ENCODE peak calls at places on chromosomes 16 and 17, in eight cellular contexts. One of them, this sample, is unnamed.

GRCh38 chr17:45907720-45908395 is 13.5 kb downstream of the MAPT start:
- DNase-seq in astrocyte: no peak
- DNase-seq in B cell: no peak
- DNase-seq in fibroblast of mammary gland: no peak
- DNase-seq in RWPE1: no peak
- DNase-seq in IMR-90: no peak
- DNase-seq in retinal pigment epithelial cell: no peak
- DNase-seq in H9: peak; percentile 27
- DNase-seq in this sample: no peak

GRCh38 chr16:66620419-66620775 is 15.9 kb downstream of the CMTM3 start:
- DNase-seq in astrocyte: no peak
- DNase-seq in B cell: no peak
- DNase-seq in fibroblast of mammary gland: no peak
- DNase-seq in RWPE1: no peak
- DNase-seq in IMR-90: no peak
- DNase-seq in retinal pigment epithelial cell: no peak
- DNase-seq in H9: no peak
- DNase-seq in this sample: no peak

GRCh38 chr16:51556694-51557327 is 405.7 kb upstream of the SALL1 start:
- DNase-seq in astrocyte: peak; percentile 83
- DNase-seq in B cell: no peak
- DNase-seq in fibroblast of mammary gland: peak; percentile 99
- DNase-seq in RWPE1: peak; percentile 78
- DNase-seq in IMR-90: peak; percentile 96
- DNase-seq in retinal pigment epithelial cell: peak; percentile 66
- DNase-seq in H9: no peak
- DNase-seq in this sample: no peak

GRCh38 chr16:83706394-83706793 is 101.4 kb upstream of the HSBP1 start:
- DNase-seq in astrocyte: peak; percentile 82
- DNase-seq in B cell: no peak
- DNase-seq in fibroblast of mammary gland: no peak
- DNase-seq in RWPE1: no peak
- DNase-seq in IMR-90: no peak
- DNase-seq in retinal pigment epithelial cell: no peak
- DNase-seq in H9: no peak
- DNase-seq in this sample: no peak

GRCh38 chr16:11743308-11744074 is 834 bp upstream of the TXNDC11 start:
- DNase-seq in astrocyte: peak; percentile 37
- DNase-seq in B cell: no peak
- DNase-seq in fibroblast of mammary gland: peak; percentile 86
- DNase-seq in RWPE1: no peak
- DNase-seq in IMR-90: peak; percentile 49
- DNase-seq in retinal pigment epithelial cell: no peak
- DNase-seq in H9: no peak
- DNase-seq in this sample: peak; percentile 98

GRCh38 chr16:15041260-15042011 is 14.4 kb downstream of the NTAN1 start:
- DNase-seq in astrocyte: peak; percentile 38
- DNase-seq in B cell: no peak
- DNase-seq in fibroblast of mammary gland: peak; percentile 80
- DNase-seq in RWPE1: peak; percentile 17
- DNase-seq in IMR-90: peak; percentile 48
- DNase-seq in retinal pigment epithelial cell: no peak
- DNase-seq in H9: peak; percentile 52
- DNase-seq in this sample: no peak

GRCh38 chr17:78107457-78107856 is 21.1 kb downstream of the TMC6 start:
- DNase-seq in astrocyte: peak; percentile 39
- DNase-seq in B cell: no peak
- DNase-seq in fibroblast of mammary gland: peak; percentile 70
- DNase-seq in RWPE1: no peak
- DNase-seq in IMR-90: peak; percentile 47
- DNase-seq in retinal pigment epithelial cell: no peak
- DNase-seq in H9: no peak
- DNase-seq in this sample: no peak

GRCh38 chr17:36461330-36462110 is 25.0 kb upstream of the ZNHIT3 start:
- DNase-seq in astrocyte: no peak
- DNase-seq in B cell: no peak
- DNase-seq in fibroblast of mammary gland: no peak
- DNase-seq in RWPE1: no peak
- DNase-seq in IMR-90: no peak
- DNase-seq in retinal pigment epithelial cell: no peak
- DNase-seq in H9: no peak
- DNase-seq in this sample: no peak

GRCh38 chr17:80477647-80478478 is 1.5 kb upstream of the NPTX1 start:
- DNase-seq in astrocyte: no peak
- DNase-seq in B cell: no peak
- DNase-seq in fibroblast of mammary gland: peak; percentile 45
- DNase-seq in RWPE1: peak; percentile 51
- DNase-seq in IMR-90: peak; percentile 59
- DNase-seq in retinal pigment epithelial cell: no peak
- DNase-seq in H9: peak; percentile 80
- DNase-seq in this sample: no peak

GRCh38 chr17:37392024-37392590 is 14.5 kb downstream of the ACACA start:
- DNase-seq in astrocyte: peak; percentile 92
- DNase-seq in B cell: no peak
- DNase-seq in fibroblast of mammary gland: peak; percentile 83
- DNase-seq in RWPE1: peak; percentile 30
- DNase-seq in IMR-90: peak; percentile 90
- DNase-seq in retinal pigment epithelial cell: peak; percentile 59
- DNase-seq in H9: no peak
- DNase-seq in this sample: no peak

GRCh38 chr17:73510981-73511442 is 133.2 kb downstream of the SDK2 start:
- DNase-seq in astrocyte: no peak
- DNase-seq in B cell: no peak
- DNase-seq in fibroblast of mammary gland: peak; percentile 15
- DNase-seq in RWPE1: no peak
- DNase-seq in IMR-90: no peak
- DNase-seq in retinal pigment epithelial cell: no peak
- DNase-seq in H9: no peak
- DNase-seq in this sample: no peak

GRCh38 chr17:20954794-20955193 is 88.0 kb downstream of the USP22 start:
- DNase-seq in astrocyte: no peak
- DNase-seq in B cell: no peak
- DNase-seq in fibroblast of mammary gland: no peak
- DNase-seq in RWPE1: no peak
- DNase-seq in IMR-90: no peak
- DNase-seq in retinal pigment epithelial cell: no peak
- DNase-seq in H9: no peak
- DNase-seq in this sample: no peak

GRCh38 chr17:78613423-78613822 is 36.2 kb upstream of the DNAH17 start:
- DNase-seq in astrocyte: no peak
- DNase-seq in B cell: no peak
- DNase-seq in fibroblast of mammary gland: no peak
- DNase-seq in RWPE1: no peak
- DNase-seq in IMR-90: no peak
- DNase-seq in retinal pigment epithelial cell: no peak
- DNase-seq in H9: no peak
- DNase-seq in this sample: peak; percentile 91

GRCh38 chr17:34826332-34826731 is 134.9 kb downstream of the CCT6B start:
- DNase-seq in astrocyte: no peak
- DNase-seq in B cell: no peak
- DNase-seq in fibroblast of mammary gland: peak; percentile 9
- DNase-seq in RWPE1: peak; percentile 58
- DNase-seq in IMR-90: no peak
- DNase-seq in retinal pigment epithelial cell: no peak
- DNase-seq in H9: no peak
- DNase-seq in this sample: no peak

GRCh38 chr17:37194208-37194607 is 181.6 kb upstream of the C17orf78 start:
- DNase-seq in astrocyte: no peak
- DNase-seq in B cell: no peak
- DNase-seq in fibroblast of mammary gland: no peak
- DNase-seq in RWPE1: no peak
- DNase-seq in IMR-90: no peak
- DNase-seq in retinal pigment epithelial cell: no peak
- DNase-seq in H9: no peak
- DNase-seq in this sample: no peak

GRCh38 chr17:75077490-75078096 is 10.2 kb upstream of the SLC16A5 start:
- DNase-seq in astrocyte: no peak
- DNase-seq in B cell: peak; percentile 53
- DNase-seq in fibroblast of mammary gland: no peak
- DNase-seq in RWPE1: no peak
- DNase-seq in IMR-90: no peak
- DNase-seq in retinal pigment epithelial cell: no peak
- DNase-seq in H9: peak; percentile 68
- DNase-seq in this sample: peak; percentile 66

GRCh38 chr16:87305505-87306391 is 11.4 kb downstream of the C16orf95 start:
- DNase-seq in astrocyte: no peak
- DNase-seq in B cell: no peak
- DNase-seq in fibroblast of mammary gland: no peak
- DNase-seq in RWPE1: no peak
- DNase-seq in IMR-90: no peak
- DNase-seq in retinal pigment epithelial cell: no peak
- DNase-seq in H9: peak; percentile 77
- DNase-seq in this sample: peak; percentile 40

GRCh38 chr17:10836145-10836544 is 1.7 kb downstream of the PIRT start:
- DNase-seq in astrocyte: no peak
- DNase-seq in B cell: no peak
- DNase-seq in fibroblast of mammary gland: no peak
- DNase-seq in RWPE1: no peak
- DNase-seq in IMR-90: no peak
- DNase-seq in retinal pigment epithelial cell: no peak
- DNase-seq in H9: no peak
- DNase-seq in this sample: no peak

GRCh38 chr16:65547799-65548446 is 426.1 kb upstream of the CDH11 start:
- DNase-seq in astrocyte: peak; percentile 100
- DNase-seq in B cell: no peak
- DNase-seq in fibroblast of mammary gland: peak; percentile 89
- DNase-seq in RWPE1: peak; percentile 27
- DNase-seq in IMR-90: peak; percentile 93
- DNase-seq in retinal pigment epithelial cell: peak; percentile 60
- DNase-seq in H9: no peak
- DNase-seq in this sample: no peak

GRCh38 chr17:58789160-58789559 is 33.5 kb downstream of the PPM1E start:
- DNase-seq in astrocyte: no peak
- DNase-seq in B cell: no peak
- DNase-seq in fibroblast of mammary gland: no peak
- DNase-seq in RWPE1: no peak
- DNase-seq in IMR-90: no peak
- DNase-seq in retinal pigment epithelial cell: no peak
- DNase-seq in H9: no peak
- DNase-seq in this sample: no peak

GRCh38 chr17:8628172-8628571 is 2.4 kb downstream of the MYH10 start:
- DNase-seq in astrocyte: no peak
- DNase-seq in B cell: no peak
- DNase-seq in fibroblast of mammary gland: no peak
- DNase-seq in RWPE1: no peak
- DNase-seq in IMR-90: no peak
- DNase-seq in retinal pigment epithelial cell: no peak
- DNase-seq in H9: no peak
- DNase-seq in this sample: no peak

GRCh38 chr16:27326738-27327585 is 13.2 kb downstream of the IL4R start:
- DNase-seq in astrocyte: peak; percentile 92
- DNase-seq in B cell: no peak
- DNase-seq in fibroblast of mammary gland: peak; percentile 97
- DNase-seq in RWPE1: peak; percentile 88
- DNase-seq in IMR-90: peak; percentile 97
- DNase-seq in retinal pigment epithelial cell: peak; percentile 75
- DNase-seq in H9: peak; percentile 96
- DNase-seq in this sample: peak; percentile 89
- TF ChIP-seq CTCF in astrocyte: no peak
- TF ChIP-seq CTCF in B cell: no peak
- TF ChIP-seq CTCF in fibroblast of mammary gland: no peak
- TF ChIP-seq CTCF in RWPE1: no peak
- TF ChIP-seq CTCF in IMR-90: no peak
- TF ChIP-seq CTCF in retinal pigment epithelial cell: peak; percentile 2
- TF ChIP-seq CTCF in H9: peak; percentile 17
- TF ChIP-seq CTCF in this sample: no peak

GRCh38 chr17:42194133-42194899 is at the start of gene GHDC:
- DNase-seq in astrocyte: peak; percentile 52
- DNase-seq in B cell: peak; percentile 90
- DNase-seq in fibroblast of mammary gland: peak; percentile 70
- DNase-seq in RWPE1: peak; percentile 72
- DNase-seq in IMR-90: peak; percentile 64
- DNase-seq in retinal pigment epithelial cell: no peak
- DNase-seq in H9: peak; percentile 88
- DNase-seq in this sample: peak; percentile 77
- TF ChIP-seq CTCF in astrocyte: no peak
- TF ChIP-seq CTCF in B cell: no peak
- TF ChIP-seq CTCF in fibroblast of mammary gland: no peak
- TF ChIP-seq CTCF in RWPE1: no peak
- TF ChIP-seq CTCF in IMR-90: no peak
- TF ChIP-seq CTCF in retinal pigment epithelial cell: no peak
- TF ChIP-seq CTCF in H9: no peak
- TF ChIP-seq CTCF in this sample: no peak

GRCh38 chr16:85056211-85056748 is 28.7 kb downstream of the KIAA0513 start:
- DNase-seq in astrocyte: peak; percentile 20
- DNase-seq in B cell: no peak
- DNase-seq in fibroblast of mammary gland: peak; percentile 23
- DNase-seq in RWPE1: no peak
- DNase-seq in IMR-90: peak; percentile 36
- DNase-seq in retinal pigment epithelial cell: no peak
- DNase-seq in H9: peak; percentile 57
- DNase-seq in this sample: no peak
- TF ChIP-seq CTCF in astrocyte: peak; percentile 8
- TF ChIP-seq CTCF in B cell: no peak
- TF ChIP-seq CTCF in fibroblast of mammary gland: peak; percentile 45
- TF ChIP-seq CTCF in RWPE1: no peak
- TF ChIP-seq CTCF in IMR-90: peak; percentile 44
- TF ChIP-seq CTCF in retinal pigment epithelial cell: peak; percentile 55
- TF ChIP-seq CTCF in H9: peak; percentile 55
- TF ChIP-seq CTCF in this sample: peak; percentile 63

GRCh38 chr17:43916385-43916784 is 9.0 kb upstream of the MPP2 start:
- DNase-seq in astrocyte: no peak
- DNase-seq in B cell: no peak
- DNase-seq in fibroblast of mammary gland: no peak
- DNase-seq in RWPE1: no peak
- DNase-seq in IMR-90: no peak
- DNase-seq in retinal pigment epithelial cell: no peak
- DNase-seq in H9: no peak
- DNase-seq in this sample: no peak
- TF ChIP-seq CTCF in astrocyte: no peak
- TF ChIP-seq CTCF in B cell: no peak
- TF ChIP-seq CTCF in fibroblast of mammary gland: no peak
- TF ChIP-seq CTCF in RWPE1: no peak
- TF ChIP-seq CTCF in IMR-90: no peak
- TF ChIP-seq CTCF in retinal pigment epithelial cell: no peak
- TF ChIP-seq CTCF in H9: peak; percentile 21
- TF ChIP-seq CTCF in this sample: no peak

GRCh38 chr16:13779676-13780075 is 140.3 kb upstream of the ERCC4 start:
- DNase-seq in astrocyte: no peak
- DNase-seq in B cell: no peak
- DNase-seq in fibroblast of mammary gland: no peak
- DNase-seq in RWPE1: no peak
- DNase-seq in IMR-90: no peak
- DNase-seq in retinal pigment epithelial cell: no peak
- DNase-seq in H9: no peak
- DNase-seq in this sample: no peak
- TF ChIP-seq CTCF in astrocyte: no peak
- TF ChIP-seq CTCF in B cell: no peak
- TF ChIP-seq CTCF in fibroblast of mammary gland: no peak
- TF ChIP-seq CTCF in RWPE1: no peak
- TF ChIP-seq CTCF in IMR-90: no peak
- TF ChIP-seq CTCF in retinal pigment epithelial cell: no peak
- TF ChIP-seq CTCF in H9: no peak
- TF ChIP-seq CTCF in this sample: no peak

DNA sequence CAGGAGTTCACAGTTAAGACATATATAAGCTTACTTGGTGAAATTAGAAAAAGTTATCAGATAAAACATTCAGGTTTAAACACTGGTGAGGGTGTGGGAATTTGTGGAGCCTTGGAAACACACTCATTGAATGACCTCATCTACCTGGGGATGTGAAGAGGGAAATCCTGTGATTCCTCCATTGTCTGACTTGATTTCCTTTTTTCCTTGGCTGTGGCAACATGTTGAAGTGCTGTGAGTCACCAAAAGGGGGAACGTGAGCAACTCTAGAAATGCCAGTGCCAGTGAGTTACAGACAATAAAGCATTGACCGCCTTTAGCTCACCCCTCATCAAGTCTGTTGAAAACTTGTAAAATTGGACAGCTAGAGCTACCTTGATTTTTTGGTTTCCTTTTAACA is 1.8 kb downstream of the HMOX2 start:
- DNase-seq in astrocyte: peak; percentile 62
- DNase-seq in B cell: no peak
- DNase-seq in fibroblast of mammary gland: peak; percentile 60
- DNase-seq in RWPE1: peak; percentile 74
- DNase-seq in IMR-90: peak; percentile 61
- DNase-seq in retinal pigment epithelial cell: no peak
- DNase-seq in H9: no peak
- DNase-seq in this sample: peak; percentile 53
- TF ChIP-seq CTCF in astrocyte: peak; percentile 7
- TF ChIP-seq CTCF in B cell: no peak
- TF ChIP-seq CTCF in fibroblast of mammary gland: peak; percentile 28
- TF ChIP-seq CTCF in RWPE1: no peak
- TF ChIP-seq CTCF in IMR-90: peak; percentile 37
- TF ChIP-seq CTCF in retinal pigment epithelial cell: peak; percentile 38
- TF ChIP-seq CTCF in H9: peak; percentile 50
- TF ChIP-seq CTCF in this sample: peak; percentile 31